ENCODE peak calls at places on chromosomes 1 and 21, in five cellular contexts. G is pancreas; F is ovary; H is CD4-positive, CD25-positive, alpha-beta regulatory T cell; T is iPS DF 6.9. D is an unnamed sample.

GRCh38 chr1:91948501-91949355 is 473 bp upstream of the BRDT start:
- DNase-seq in G (no peak), F (no peak), H (peak; percentile 62), T (no peak), D (peak; percentile 4)

GRCh38 chr1:85359874-85360708 is 83.7 kb upstream of the BCL10 start:
- DNase-seq in G (no peak), F (no peak), H (no peak), T (no peak), D (no peak)

GRCh38 chr1:76830373-76830772 is 36.9 kb upstream of the ST6GALNAC5 start:
- DNase-seq in G (no peak), F (no peak), H (no peak), T (no peak), D (no peak)

GRCh38 chr1:184036517-184036949 is 995 bp downstream of the COLGALT2 start:
- DNase-seq in G (peak; percentile 67), F (no peak), H (no peak), T (no peak), D (no peak)

GRCh38 chr1:206803221-206803730 is 31.0 kb upstream of the IL10 start:
- DNase-seq in G (no peak), F (no peak), H (peak; percentile 92), T (no peak), D (no peak)

GRCh38 chr1:93007941-93008577 is 46.8 kb upstream of the DIPK1A start:
- DNase-seq in G (no peak), F (no peak), H (no peak), T (no peak), D (no peak)

GRCh38 chr1:75791022-75791421 is 5.0 kb downstream of the RABGGTB start:
- DNase-seq in G (no peak), F (no peak), H (no peak), T (no peak), D (no peak)

GRCh38 chr1:82775402-82776000 is 974.8 kb downstream of the ADGRL2 start:
- DNase-seq in G (peak; percentile 52), F (peak; percentile 18), H (no peak), T (peak; percentile 77), D (peak; percentile 41)

GRCh38 chr1:17438977-17439249 is 564 bp downstream of the RCC2 start:
- DNase-seq in G (peak; percentile 41), F (no peak), H (no peak), T (no peak), D (no peak)

GRCh38 chr1:164726235-164726634 is 167.3 kb downstream of the PBX1 start:
- DNase-seq in G (no peak), F (no peak), H (no peak), T (no peak), D (no peak)

GRCh38 chr1:221723018-221723917 is 18.6 kb downstream of the DUSP10 start:
- DNase-seq in G (no peak), F (no peak), H (no peak), T (no peak), D (no peak)

GRCh38 chr1:24151175-24151533 is 8.2 kb upstream of the IL22RA1 start:
- DNase-seq in G (peak; percentile 77), F (no peak), H (peak; percentile 2), T (peak; percentile 87), D (peak; percentile 83)

GRCh38 chr21:45409466-45410150 is 4.6 kb downstream of the COL18A1 start:
- DNase-seq in G (no peak), F (peak; percentile 64), H (no peak), T (no peak), D (peak; percentile 48)

GRCh38 chr21:33399821-33400220 is 3.4 kb upstream of the IFNGR2 start:
- DNase-seq in G (no peak), F (no peak), H (no peak), T (no peak), D (no peak)

GRCh38 chr21:33401617-33401967 is 1.6 kb upstream of the IFNGR2 start:
- DNase-seq in G (no peak), F (no peak), H (no peak), T (no peak), D (no peak)

GRCh38 chr21:33403128-33403785 is at the start of gene IFNGR2:
- DNase-seq in G (peak; percentile 53), F (peak; percentile 41), H (peak; percentile 36), T (no peak), D (peak; percentile 52)

GRCh38 chr21:33403786-33404571 is 766 bp downstream of the IFNGR2 start:
- DNase-seq in G (peak; percentile 56), F (peak; percentile 70), H (no peak), T (no peak), D (peak; percentile 77)

GRCh38 chr21:33402011-33402979 is 918 bp upstream of the IFNGR2 start:
- DNase-seq in G (peak; percentile 41), F (peak; percentile 67), H (no peak), T (no peak), D (peak; percentile 49)
- H3K4me3 ChIP-seq in G (no peak overlapping the region), F (peak overlapping the region; percentile 95), H (no peak overlapping the region), T (peak overlapping the region; percentile 85), D (no peak overlapping the region)

GRCh38 chr1:67741121-67741520 is 56.1 kb downstream of the GADD45A start:
- DNase-seq in G (peak; percentile 27), F (no peak), H (no peak), T (no peak), D (peak; percentile 58)

GRCh38 chr1:67743072-67743725 is 58.2 kb downstream of the GADD45A start:
- DNase-seq in G (no peak), F (no peak), H (no peak), T (no peak), D (no peak)

GRCh38 chr1:67738401-67738800 is 53.4 kb downstream of the GADD45A start:
- DNase-seq in G (no peak), F (no peak), H (no peak), T (no peak), D (no peak)

GRCh38 chr1:67739361-67739760 is 54.4 kb downstream of the GADD45A start:
- DNase-seq in G (no peak), F (no peak), H (no peak), T (no peak), D (no peak)

DNA sequence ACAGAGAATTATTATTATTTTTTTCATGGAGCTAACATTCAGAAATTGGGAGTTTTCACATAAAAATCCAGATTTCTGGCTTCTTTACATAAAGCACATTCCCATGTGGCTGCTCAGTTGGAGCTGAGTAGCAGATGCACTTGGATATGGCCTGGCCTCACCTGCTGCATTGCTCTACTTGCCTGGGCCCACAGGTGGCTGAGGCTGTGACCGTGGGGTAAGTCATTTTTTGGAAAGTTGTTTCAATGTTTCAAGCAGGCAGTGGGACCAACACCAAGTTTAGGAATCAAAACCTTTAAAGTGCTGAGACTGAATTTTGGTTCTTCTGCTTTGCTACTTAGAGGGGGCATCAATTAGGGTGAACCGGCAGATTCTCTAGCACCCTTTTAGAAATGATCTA is 56.8 kb downstream of the GADD45A start:
- DNase-seq in G (no peak), F (no peak), H (no peak), T (no peak), D (no peak)
- H3K4me1 ChIP-seq in G (peaks cover 9% of the 10 kb centered on the region), F (peaks cover 7% of the 10 kb centered on the region), H (peaks cover 6% of the 10 kb centered on the region), T (no peaks in the 10 kb centered on the region), D (peaks cover 13% of the 10 kb centered on the region)

DNA sequence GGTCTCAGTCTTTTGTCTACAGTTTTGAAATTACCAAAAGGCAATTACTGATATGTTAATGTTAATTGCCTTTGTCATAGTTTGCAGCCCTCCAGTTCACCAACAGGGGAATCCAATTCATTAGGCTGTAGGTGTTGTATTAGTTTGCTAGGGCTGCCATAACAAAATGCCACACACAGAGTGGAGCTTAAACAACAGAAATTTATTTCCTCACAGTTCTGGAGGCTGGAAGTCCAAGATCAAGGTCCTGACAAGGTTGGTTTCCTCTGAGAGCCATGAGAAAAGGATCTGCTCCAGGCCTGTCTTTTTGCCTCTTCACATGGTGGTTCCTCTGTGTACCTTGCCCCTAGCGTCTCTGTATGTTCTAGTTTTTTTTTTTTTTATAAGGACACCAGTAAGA is 1.3 kb downstream of the RTCA start:
- DNase-seq in G (no peak), F (no peak), H (no peak), T (no peak), D (no peak)
- H3K4me3 ChIP-seq in G (no peak overlapping the region), F (peak overlapping the region; percentile 98), H (peak overlapping the region; percentile 92), T (no peak overlapping the region), D (no peak overlapping the region)

DNA sequence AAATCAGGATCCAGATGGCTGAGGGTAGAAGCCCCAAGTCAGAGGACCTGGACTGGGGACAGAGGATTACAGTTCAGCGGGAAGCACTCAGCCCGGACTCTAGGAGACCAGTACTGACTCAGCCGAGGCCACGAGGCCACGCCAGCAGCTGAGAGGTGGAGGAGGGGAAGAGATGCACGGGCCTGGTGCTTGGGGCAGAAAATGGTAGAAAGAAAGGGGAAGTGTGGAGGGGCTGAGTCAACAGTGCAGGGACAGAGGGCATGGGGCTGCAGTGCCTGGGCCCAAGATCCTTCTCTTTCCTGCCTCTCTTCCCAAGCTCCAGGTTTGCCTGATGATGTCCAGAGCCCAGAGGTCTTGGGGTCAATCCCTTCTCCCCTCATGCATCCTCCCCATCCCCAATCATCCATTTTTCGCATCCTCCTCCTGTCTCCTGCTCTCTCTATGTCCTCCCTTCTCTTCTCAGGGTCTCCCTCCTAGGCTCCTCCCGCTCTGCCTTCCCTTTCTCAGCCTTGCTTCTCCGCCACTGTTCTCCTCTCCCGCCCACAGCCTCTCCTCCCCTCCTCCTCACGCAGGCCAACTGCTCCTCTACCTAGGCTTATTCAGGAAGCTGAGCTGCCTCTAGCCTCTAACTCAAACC is 7.7 kb downstream of the ARHGEF2 start:
- DNase-seq in G (no peak), F (peak; percentile 60), H (no peak), T (no peak), D (peak; percentile 86)
- H3K4me1 ChIP-seq in G (no peaks in the 10 kb centered on the region), F (peaks cover 54% of the 10 kb centered on the region), H (peaks cover 88% of the 10 kb centered on the region), T (peaks cover 21% of the 10 kb centered on the region), D (peaks cover 27% of the 10 kb centered on the region)

DNA sequence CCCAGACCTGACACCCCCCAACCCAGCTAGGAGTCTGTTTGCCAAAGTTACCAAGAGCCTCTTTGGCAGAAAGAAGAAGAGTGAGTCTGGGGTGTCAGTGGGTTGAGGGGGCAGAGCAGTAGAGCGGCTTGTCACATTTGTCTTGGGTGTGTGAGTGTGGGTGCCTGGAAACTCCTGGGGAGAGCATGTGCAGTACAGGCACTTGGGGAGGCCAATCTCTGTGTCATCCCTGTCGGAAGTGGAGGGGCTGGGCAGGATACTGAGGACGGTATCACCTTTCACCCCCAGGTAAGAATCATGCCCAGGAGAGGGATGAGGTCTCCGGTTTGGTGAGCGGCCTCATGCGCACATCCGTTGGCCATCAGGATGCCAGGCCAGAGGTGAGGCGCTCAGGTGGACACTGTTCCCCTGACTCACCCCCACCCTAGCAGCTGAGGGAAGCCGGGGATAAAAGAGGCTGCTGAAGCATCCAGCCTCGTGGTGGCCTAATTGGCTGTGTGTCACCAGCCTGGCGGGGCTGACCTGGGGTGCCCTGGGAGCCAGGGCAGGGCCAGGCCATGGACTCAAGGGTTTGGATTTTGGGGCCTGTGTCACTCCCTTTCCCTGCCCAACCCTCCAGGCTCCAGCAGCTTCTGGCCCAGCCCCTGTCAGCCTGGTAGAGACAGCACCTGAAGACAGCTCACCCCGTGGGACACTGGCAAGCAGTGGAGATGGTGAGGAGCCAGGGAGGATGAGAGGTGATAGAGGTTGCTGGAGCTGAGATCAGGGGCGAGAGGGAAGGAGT is 3.3 kb downstream of the PLK3 start:
- DNase-seq in G (no peak), F (peak; percentile 34), H (no peak), T (no peak), D (no peak)
- H3K4me3 ChIP-seq in G (no peak overlapping the region), F (no peak overlapping the region), H (peak overlapping the region; percentile 92), T (no peak overlapping the region), D (no peak overlapping the region)